ENCODE peak calls at places on chromosomes 16 and 17, in seven cellular contexts. One of them, this sample, is unnamed.
A peak's percentile ranks its signal among the peaks of the same experiment; 100 is the strongest.

GRCh38 chr17:63993368-63993990 is 4.7 kb upstream of the PRR29 start:
- DNase-seq in AML-193: no peak
- DNase-seq in GM23338: no peak
- DNase-seq in left kidney: no peak
- DNase-seq in memory B cell: no peak
- DNase-seq in astrocyte of the cerebellum: no peak
- DNase-seq in AG10803: no peak
- DNase-seq in this sample: no peak

GRCh38 chr16:53689636-53690035 is 14.0 kb downstream of the RPGRIP1L start:
- DNase-seq in AML-193: no peak
- DNase-seq in GM23338: no peak
- DNase-seq in left kidney: no peak
- DNase-seq in memory B cell: no peak
- DNase-seq in astrocyte of the cerebellum: no peak
- DNase-seq in AG10803: no peak
- DNase-seq in this sample: peak; percentile 24

GRCh38 chr17:81822312-81822637 is 10.8 kb downstream of the MCRIP1 start:
- DNase-seq in AML-193: no peak
- DNase-seq in GM23338: no peak
- DNase-seq in left kidney: no peak
- DNase-seq in memory B cell: no peak
- DNase-seq in astrocyte of the cerebellum: no peak
- DNase-seq in AG10803: no peak
- DNase-seq in this sample: no peak

GRCh38 chr17:74959826-74960738 is 12.5 kb downstream of the HID1 start:
- DNase-seq in AML-193: peak; percentile 52
- DNase-seq in GM23338: no peak
- DNase-seq in left kidney: peak; percentile 27
- DNase-seq in memory B cell: no peak
- DNase-seq in astrocyte of the cerebellum: no peak
- DNase-seq in AG10803: peak; percentile 17
- DNase-seq in this sample: peak; percentile 28

GRCh38 chr17:181213-182163 is at the start of gene DOC2B:
- DNase-seq in AML-193: no peak
- DNase-seq in GM23338: peak; percentile 74
- DNase-seq in left kidney: peak; percentile 87
- DNase-seq in memory B cell: no peak
- DNase-seq in astrocyte of the cerebellum: no peak
- DNase-seq in AG10803: peak; percentile 22
- DNase-seq in this sample: peak; percentile 35

GRCh38 chr16:66905633-66906539 is 12.8 kb downstream of the CDH16 start:
- DNase-seq in AML-193: no peak
- DNase-seq in GM23338: peak; percentile 63
- DNase-seq in left kidney: peak; percentile 83
- DNase-seq in memory B cell: no peak
- DNase-seq in astrocyte of the cerebellum: no peak
- DNase-seq in AG10803: no peak
- DNase-seq in this sample: peak; percentile 43

GRCh38 chr17:67016039-67016762 is 28.2 kb upstream of the CACNG1 start:
- DNase-seq in AML-193: no peak
- DNase-seq in GM23338: peak; percentile 73
- DNase-seq in left kidney: no peak
- DNase-seq in memory B cell: no peak
- DNase-seq in astrocyte of the cerebellum: no peak
- DNase-seq in AG10803: no peak
- DNase-seq in this sample: no peak

GRCh38 chr16:75236736-75237397 is 14.6 kb downstream of the BCAR1 start:
- DNase-seq in AML-193: no peak
- DNase-seq in GM23338: no peak
- DNase-seq in left kidney: no peak
- DNase-seq in memory B cell: no peak
- DNase-seq in astrocyte of the cerebellum: no peak
- DNase-seq in AG10803: no peak
- DNase-seq in this sample: no peak

GRCh38 chr17:8029121-8029520 is 9.7 kb upstream of the ALOX15B start:
- DNase-seq in AML-193: no peak
- DNase-seq in GM23338: no peak
- DNase-seq in left kidney: no peak
- DNase-seq in memory B cell: no peak
- DNase-seq in astrocyte of the cerebellum: no peak
- DNase-seq in AG10803: peak; percentile 23
- DNase-seq in this sample: peak; percentile 51

GRCh38 chr17:80499536-80499935 is 23.1 kb upstream of the NPTX1 start:
- DNase-seq in AML-193: no peak
- DNase-seq in GM23338: no peak
- DNase-seq in left kidney: peak; percentile 83
- DNase-seq in memory B cell: no peak
- DNase-seq in astrocyte of the cerebellum: no peak
- DNase-seq in AG10803: no peak
- DNase-seq in this sample: no peak

GRCh38 chr16:2152695-2153506 is 2.7 kb upstream of the TRAF7 start:
- DNase-seq in AML-193: no peak
- DNase-seq in GM23338: peak; percentile 37
- DNase-seq in left kidney: peak; percentile 64
- DNase-seq in memory B cell: no peak
- DNase-seq in astrocyte of the cerebellum: no peak
- DNase-seq in AG10803: no peak
- DNase-seq in this sample: peak; percentile 25

GRCh38 chr16:75065149-75065807 is 51.3 kb downstream of the LDHD start:
- DNase-seq in AML-193: no peak
- DNase-seq in GM23338: no peak
- DNase-seq in left kidney: no peak
- DNase-seq in memory B cell: no peak
- DNase-seq in astrocyte of the cerebellum: no peak
- DNase-seq in AG10803: no peak
- DNase-seq in this sample: no peak

GRCh38 chr17:79160980-79161621 is 86.5 kb downstream of the ENGASE start:
- DNase-seq in AML-193: no peak
- DNase-seq in GM23338: peak; percentile 43
- DNase-seq in left kidney: peak; percentile 63
- DNase-seq in memory B cell: no peak
- DNase-seq in astrocyte of the cerebellum: no peak
- DNase-seq in AG10803: no peak
- DNase-seq in this sample: no peak

GRCh38 chr17:76492250-76492988 is 8.8 kb downstream of the RHBDF2 start:
- DNase-seq in AML-193: no peak
- DNase-seq in GM23338: no peak
- DNase-seq in left kidney: peak; percentile 62
- DNase-seq in memory B cell: no peak
- DNase-seq in astrocyte of the cerebellum: no peak
- DNase-seq in AG10803: no peak
- DNase-seq in this sample: no peak

GRCh38 chr16:30922420-30922959 is 882 bp upstream of the FBXL19 start:
- DNase-seq in AML-193: peak; percentile 97
- DNase-seq in GM23338: peak; percentile 100
- DNase-seq in left kidney: peak; percentile 100
- DNase-seq in memory B cell: peak; percentile 94
- DNase-seq in astrocyte of the cerebellum: peak; percentile 99
- DNase-seq in AG10803: peak; percentile 100
- DNase-seq in this sample: peak; percentile 100

This sample was measured in amniotic epithelial cell.